ENCODE peak calls at places on chromosomes 3 and 15, in ten cellular contexts. W is activated T-helper 1 cell treated with anti-CD3 and anti-CD28 coated beads, Interleukin-2, amount 50 U/mL, for 16 hours; V is SK-N-SH; P is tibial artery; R is H7; C is WTC11; K is cardiac muscle cell; Y is EH; L is lung; X is NAMALWA. Q is an unnamed sample.

GRCh38 chr15:43775411-43775965 is 1.3 kb downstream of the ELL3 start:
- DNase-seq in W (no peak), V (peak), P (no peak), R (peak), C (peak), K (peak), Y (peak), L (peak), X (peak), Q (peak)

GRCh38 chr3:177137774-177138705 is 59.2 kb downstream of the TBL1XR1 start:
- DNase-seq in W (no peak), V (no peak), P (no peak), R (no peak), C (no peak), K (no peak), Y (no peak), L (no peak), X (no peak), Q (no peak)

GRCh38 chr3:169085827-169086226 is 577.7 kb downstream of the MECOM start:
- DNase-seq in W (no peak), V (no peak), P (no peak), R (peak), C (no peak), K (no peak), Y (peak), L (no peak), X (no peak), Q (no peak)

GRCh38 chr3:8760506-8760905 is 8.9 kb downstream of the OXTR start:
- DNase-seq in W (no peak), V (no peak), P (no peak), R (no peak), C (no peak), K (no peak), Y (peak), L (no peak), X (no peak), Q (no peak)

GRCh38 chr3:121883507-121883906 is 10.7 kb upstream of the SLC15A2 start:
- DNase-seq in W (no peak), V (peak), P (no peak), R (peak), C (no peak), K (peak), Y (peak), L (no peak), X (peak), Q (peak)

GRCh38 chr15:36877294-36877693 is 223.1 kb downstream of the MEIS2 start:
- DNase-seq in W (no peak), V (no peak), P (no peak), R (peak), C (no peak), K (peak), Y (no peak), L (no peak), X (no peak), Q (no peak)

GRCh38 chr3:13656584-13657301 is 107.8 kb downstream of the FBLN2 start:
- DNase-seq in W (no peak), V (no peak), P (no peak), R (no peak), C (no peak), K (no peak), Y (no peak), L (no peak), X (no peak), Q (no peak)

GRCh38 chr3:178703268-178703975 is 167.2 kb downstream of the KCNMB2 start:
- DNase-seq in W (no peak), V (no peak), P (no peak), R (no peak), C (no peak), K (no peak), Y (peak), L (no peak), X (no peak), Q (no peak)

GRCh38 chr3:69179740-69180372 is 57.5 kb upstream of the LMOD3 start:
- DNase-seq in W (no peak), V (no peak), P (no peak), R (no peak), C (no peak), K (no peak), Y (no peak), L (no peak), X (no peak), Q (no peak)

GRCh38 chr3:52281980-52282801 is 3.7 kb upstream of the WDR82 start:
- DNase-seq in W (no peak), V (no peak), P (no peak), R (no peak), C (no peak), K (no peak), Y (peak), L (no peak), X (no peak), Q (no peak)

GRCh38 chr3:170220871-170221270 is 1.4 kb upstream of the PRKCI start:
- DNase-seq in W (no peak), V (no peak), P (no peak), R (no peak), C (no peak), K (no peak), Y (peak), L (no peak), X (no peak), Q (no peak)

GRCh38 chr3:43758826-43759225 is 68.1 kb downstream of the ABHD5 start:
- DNase-seq in W (no peak), V (no peak), P (no peak), R (no peak), C (no peak), K (no peak), Y (peak), L (no peak), X (no peak), Q (no peak)

GRCh38 chr15:51030649-51031316 is 63.9 kb downstream of the TNFAIP8L3 start:
- DNase-seq in W (no peak), V (no peak), P (peak), R (no peak), C (no peak), K (no peak), Y (peak), L (no peak), X (no peak), Q (no peak)

GRCh38 chr15:34789326-34789725 is 6.0 kb downstream of the ACTC1 start:
- DNase-seq in W (no peak), V (no peak), P (no peak), R (no peak), C (no peak), K (peak), Y (no peak), L (no peak), X (no peak), Q (no peak)

GRCh38 chr3:194423317-194423716 is 24.3 kb upstream of the GP5 start:
- DNase-seq in W (no peak), V (no peak), P (no peak), R (no peak), C (no peak), K (peak), Y (no peak), L (no peak), X (no peak), Q (no peak)

GRCh38 chr3:114144909-114145688 is 33.8 kb downstream of the DRD3 start:
- DNase-seq in W (no peak), V (no peak), P (peak), R (no peak), C (no peak), K (no peak), Y (peak), L (peak), X (no peak), Q (no peak)

GRCh38 chr3:7875858-7876442 is 625.7 kb upstream of the LMCD1 start:
- DNase-seq in W (no peak), V (no peak), P (no peak), R (no peak), C (no peak), K (no peak), Y (no peak), L (no peak), X (no peak), Q (no peak)

GRCh38 chr3:5217824-5218595 is 30.5 kb downstream of the EDEM1 start:
- DNase-seq in W (no peak), V (no peak), P (no peak), R (no peak), C (no peak), K (peak), Y (no peak), L (no peak), X (no peak), Q (no peak)

GRCh38 chr15:91776104-91776503 is 77.4 kb upstream of the SLCO3A1 start:
- DNase-seq in W (no peak), V (no peak), P (no peak), R (no peak), C (no peak), K (no peak), Y (no peak), L (no peak), X (no peak), Q (no peak)

GRCh38 chr3:130895690-130896089 is 1.8 kb downstream of the ATP2C1 start:
- DNase-seq in W (no peak), V (no peak), P (no peak), R (no peak), C (no peak), K (no peak), Y (no peak), L (no peak), X (peak), Q (no peak)

GRCh38 chr3:160675566-160676124 is 1.3 kb upstream of the ARL14 start:
- DNase-seq in W (no peak), V (no peak), P (no peak), R (no peak), C (no peak), K (no peak), Y (no peak), L (no peak), X (no peak), Q (no peak)

GRCh38 chr3:124919756-124920155 is 14.8 kb downstream of the MUC13 start:
- DNase-seq in W (no peak), V (no peak), P (no peak), R (no peak), C (no peak), K (no peak), Y (peak), L (no peak), X (no peak), Q (no peak)

GRCh38 chr15:63601727-63602185 is 4.6 kb downstream of the FBXL22 start:
- DNase-seq in W (no peak), V (peak), P (no peak), R (peak), C (no peak), K (no peak), Y (no peak), L (no peak), X (peak), Q (no peak)

GRCh38 chr15:71219646-71220045 is 104.4 kb downstream of the THSD4 start:
- DNase-seq in W (no peak), V (no peak), P (no peak), R (no peak), C (no peak), K (no peak), Y (peak), L (no peak), X (no peak), Q (no peak)

GRCh38 chr3:161273589-161274218 is 52.6 kb downstream of the NMD3 start:
- DNase-seq in W (no peak), V (peak), P (no peak), R (no peak), C (no peak), K (peak), Y (peak), L (no peak), X (peak), Q (peak)

GRCh38 chr3:151707216-151707615 is 26.5 kb upstream of the AADACL2 start:
- DNase-seq in W (no peak), V (no peak), P (no peak), R (no peak), C (no peak), K (no peak), Y (no peak), L (no peak), X (no peak), Q (no peak)

GRCh38 chr3:141538568-141538967 is 51.7 kb downstream of the RASA2 start:
- DNase-seq in W (no peak), V (no peak), P (no peak), R (no peak), C (no peak), K (no peak), Y (no peak), L (no peak), X (no peak), Q (no peak)

GRCh38 chr3:62132027-62132590 is 241.2 kb downstream of the FEZF2 start:
- DNase-seq in W (no peak), V (no peak), P (no peak), R (no peak), C (no peak), K (no peak), Y (no peak), L (no peak), X (no peak), Q (no peak)

GRCh38 chr15:92616621-92617179 is 38.9 kb downstream of the FAM174B start:
- DNase-seq in W (no peak), V (no peak), P (no peak), R (no peak), C (no peak), K (no peak), Y (no peak), L (no peak), X (no peak), Q (no peak)

GRCh38 chr15:58793862-58794261 is 22.8 kb downstream of the MINDY2 start:
- DNase-seq in W (no peak), V (no peak), P (no peak), R (peak), C (no peak), K (no peak), Y (no peak), L (peak), X (no peak), Q (no peak)

GRCh38 chr3:180277036-180277435 is 240.3 kb upstream of the PEX5L start:
- DNase-seq in W (no peak), V (no peak), P (no peak), R (no peak), C (no peak), K (no peak), Y (no peak), L (no peak), X (no peak), Q (no peak)

GRCh38 chr3:11317300-11317699 is 45.1 kb downstream of the ATG7 start:
- DNase-seq in W (no peak), V (no peak), P (no peak), R (no peak), C (no peak), K (no peak), Y (no peak), L (no peak), X (no peak), Q (no peak)

GRCh38 chr3:24573576-24573975 is 78.9 kb upstream of the THRB start:
- DNase-seq in W (no peak), V (no peak), P (no peak), R (no peak), C (no peak), K (no peak), Y (no peak), L (no peak), X (no peak), Q (no peak)

GRCh38 chr15:38111070-38111469 is 141.6 kb upstream of the SPRED1 start:
- DNase-seq in W (no peak), V (no peak), P (no peak), R (no peak), C (no peak), K (no peak), Y (no peak), L (no peak), X (no peak), Q (no peak)

GRCh38 chr3:51099794-51100542 is 285.1 kb upstream of the MANF start:
- DNase-seq in W (no peak), V (peak), P (no peak), R (peak), C (peak), K (peak), Y (peak), L (peak), X (peak), Q (peak)

GRCh38 chr3:107150675-107151074 is 226.6 kb upstream of the CCDC54 start:
- DNase-seq in W (no peak), V (no peak), P (no peak), R (no peak), C (no peak), K (no peak), Y (no peak), L (no peak), X (no peak), Q (no peak)

GRCh38 chr15:58980351-58980939 is 7.0 kb upstream of the RNF111 start:
- DNase-seq in W (no peak), V (peak), P (no peak), R (no peak), C (no peak), K (peak), Y (peak), L (no peak), X (peak), Q (peak)

GRCh38 chr15:97866994-97867393 is 93.5 kb upstream of the ARRDC4 start:
- DNase-seq in W (no peak), V (no peak), P (no peak), R (no peak), C (no peak), K (no peak), Y (no peak), L (no peak), X (no peak), Q (no peak)

GRCh38 chr3:64438837-64439236 is 213.6 kb upstream of the PRICKLE2 start:
- DNase-seq in W (no peak), V (no peak), P (no peak), R (no peak), C (no peak), K (no peak), Y (no peak), L (no peak), X (no peak), Q (no peak)